ENCODE peak calls at places on chromosomes 3 and 15, in seven cellular contexts. H is sigmoid colon, C is spleen, J is endothelial cell, B is endothelial cell of umbilical vein, L is transverse colon, A is osteocyte. D is an unnamed sample.

GRCh38 chr3:64848822-64849221 is 161.0 kb upstream of the ADAMTS9 start:
- DNase-seq in H (no peak), C (no peak), J (no peak), B (no peak), L (peak), A (no peak), D (no peak)

GRCh38 chr3:52351762-52352055 is 35.6 kb downstream of the DNAH1 start:
- DNase-seq in H (no peak), C (peak), J (no peak), B (no peak), L (no peak), A (no peak), D (no peak)

GRCh38 chr15:77126927-77127326 is 56.0 kb upstream of the TSPAN3 start:
- DNase-seq in H (no peak), C (no peak), J (no peak), B (no peak), L (no peak), A (no peak), D (no peak)

GRCh38 chr3:52005571-52005986 is 9.9 kb upstream of the RPL29 start:
- DNase-seq in H (no peak), C (no peak), J (no peak), B (peak), L (no peak), A (no peak), D (no peak)

GRCh38 chr15:67839358-67839928 is 402 bp downstream of the RNU6-1 start:
- DNase-seq in H (peak), C (peak), J (no peak), B (peak), L (no peak), A (no peak), D (no peak)

GRCh38 chr3:58708116-58708791 is 41.7 kb upstream of the FAM3D start:
- DNase-seq in H (no peak), C (no peak), J (no peak), B (no peak), L (no peak), A (no peak), D (no peak)

GRCh38 chr15:61084944-61085367 is 144.1 kb downstream of the RORA start:
- DNase-seq in H (no peak), C (no peak), J (no peak), B (no peak), L (no peak), A (no peak), D (no peak)

GRCh38 chr15:55389276-55389631 is 18.9 kb downstream of the CCPG1 start:
- DNase-seq in H (no peak), C (no peak), J (no peak), B (no peak), L (no peak), A (no peak), D (no peak)

GRCh38 chr3:39718674-39719595 is 90.5 kb upstream of the MYRIP start:
- DNase-seq in H (no peak), C (no peak), J (no peak), B (peak), L (no peak), A (no peak), D (no peak)

GRCh38 chr3:188695251-188695650 is 476.5 kb upstream of the TPRG1 start:
- DNase-seq in H (no peak), C (no peak), J (no peak), B (peak), L (no peak), A (no peak), D (no peak)

GRCh38 chr3:23161896-23162570 is 41.1 kb upstream of the UBE2E2 start:
- DNase-seq in H (no peak), C (no peak), J (no peak), B (no peak), L (no peak), A (no peak), D (no peak)

DNA sequence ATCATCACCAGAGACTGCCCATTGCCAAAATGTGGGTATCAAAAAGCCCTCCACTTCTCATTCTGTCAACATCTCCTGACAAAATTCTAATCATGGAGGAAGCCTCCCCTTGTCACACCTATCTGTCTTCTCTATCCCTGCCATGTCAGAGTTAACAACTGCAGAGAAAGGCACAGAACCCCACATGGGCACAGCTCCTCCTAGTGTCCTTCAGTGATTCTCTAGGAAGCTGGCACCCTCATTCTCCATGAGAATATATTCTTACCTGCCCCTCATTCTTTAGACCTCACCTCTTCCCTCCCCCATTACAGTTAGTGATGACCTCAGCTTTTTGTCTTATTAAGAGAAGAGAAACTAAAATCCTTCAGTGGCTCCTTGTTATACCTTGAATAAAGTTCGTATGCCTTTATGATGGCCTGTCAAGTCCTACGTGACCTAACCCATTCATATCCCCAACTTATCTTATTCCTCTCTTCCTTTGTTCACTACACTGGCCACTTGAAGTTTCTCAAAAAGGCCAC is 44.6 kb downstream of the NME9 start:
- DNase-seq in H (no peak), C (no peak), J (no peak), B (no peak), L (no peak), A (no peak), D (no peak)
- TF ChIP-seq CTCF in H (no peak), C (no peak), J (no peak), B (no peak), L (no peak), A (peak), D (no peak)

GRCh38 chr3:8952130-8952529 is 11.1 kb downstream of the RAD18 start:
- DNase-seq in H (no peak), C (no peak), J (no peak), B (no peak), L (no peak), A (no peak), D (no peak)

GRCh38 chr3:8959683-8960082 is 3.6 kb downstream of the RAD18 start:
- DNase-seq in H (no peak), C (no peak), J (no peak), B (no peak), L (no peak), A (no peak), D (no peak)

GRCh38 chr3:8953336-8953735 is 9.9 kb downstream of the RAD18 start:
- DNase-seq in H (no peak), C (no peak), J (no peak), B (no peak), L (no peak), A (no peak), D (no peak)

DNA sequence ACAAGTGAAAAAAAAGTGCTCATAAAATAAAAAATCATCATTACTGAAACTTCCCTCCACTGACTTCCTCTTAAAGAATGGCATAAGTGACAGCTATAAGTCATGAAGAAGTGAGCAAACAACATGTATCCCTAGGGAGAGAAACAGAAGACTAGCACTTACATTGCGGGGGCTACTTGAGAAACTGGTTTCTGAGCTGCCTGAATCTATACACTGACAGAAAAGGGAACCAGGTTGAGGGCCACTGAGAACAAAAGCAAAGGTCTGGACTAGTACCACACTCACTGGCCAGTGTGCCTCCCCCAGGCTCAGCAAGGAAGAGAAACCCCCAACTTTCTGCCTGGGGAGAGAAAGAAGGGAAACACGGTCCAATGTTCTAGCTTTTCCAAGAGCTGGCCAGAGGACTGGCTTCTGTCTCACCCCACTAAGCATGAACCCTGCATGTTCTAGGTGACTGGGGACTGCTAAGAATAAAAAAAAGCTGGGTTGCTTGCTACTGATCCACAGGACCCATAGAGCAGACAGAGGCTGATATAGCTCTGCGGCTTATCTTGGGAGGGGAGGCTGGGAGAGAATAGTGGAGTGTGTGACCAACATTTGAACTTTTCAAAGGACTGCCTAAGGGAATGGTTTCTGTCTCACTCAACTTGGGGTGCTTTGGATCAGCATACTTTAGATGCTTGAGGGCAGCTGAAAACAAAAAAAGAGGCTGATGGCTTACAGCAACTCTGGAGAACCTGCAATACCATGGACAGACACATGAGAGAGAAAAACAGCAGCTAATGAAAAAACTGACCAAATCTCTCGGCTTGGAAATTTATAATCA is 8.1 kb downstream of the RAD18 start:
- DNase-seq in H (no peak), C (no peak), J (no peak), B (no peak), L (no peak), A (no peak), D (no peak)
- TF ChIP-seq CTCF in H (no peak), C (no peak), J (peak), B (no peak), L (no peak), A (peak), D (no peak)

GRCh38 chr3:141784096-141784495 is 20.9 kb downstream of the GRK7 start:
- DNase-seq in H (no peak), C (no peak), J (no peak), B (no peak), L (no peak), A (no peak), D (no peak)
- TF ChIP-seq CTCF in H (no peak), C (no peak), J (no peak), B (no peak), L (no peak), A (no peak), D (no peak)

GRCh38 chr15:28873585-28874139 is 12.1 kb upstream of the APBA2 start:
- DNase-seq in H (no peak), C (peak), J (no peak), B (no peak), L (no peak), A (no peak), D (no peak)
- TF ChIP-seq CTCF in H (no peak), C (no peak), J (no peak), B (no peak), L (no peak), A (peak), D (no peak)

GRCh38 chr3:112557980-112558379 is 3.8 kb downstream of the ATG3 start:
- DNase-seq in H (no peak), C (no peak), J (no peak), B (no peak), L (no peak), A (no peak), D (no peak)

GRCh38 chr3:112560330-112560729 is 1.4 kb downstream of the ATG3 start:
- DNase-seq in H (no peak), C (no peak), J (no peak), B (no peak), L (no peak), A (no peak), D (no peak)

GRCh38 chr3:112561085-112561692 is 573 bp downstream of the ATG3 start:
- DNase-seq in H (peak), C (no peak), J (peak), B (peak), L (peak), A (peak), D (peak)

GRCh38 chr3:112561693-112562529 is at the start of the genes ATG3 and SLC35A5:
- DNase-seq in H (peak), C (peak), J (peak), B (peak), L (peak), A (peak), D (peak)
- TF ChIP-seq CTCF in H (no peak), C (no peak), J (no peak), B (no peak), L (no peak), A (no peak), D (no peak)

GRCh38 chr3:57582470-57583168 is 14.5 kb downstream of the ARF4 start:
- DNase-seq in H (no peak), C (no peak), J (no peak), B (no peak), L (no peak), A (no peak), D (no peak)
- TF ChIP-seq CTCF in H (no peak), C (no peak), J (no peak), B (no peak), L (no peak), A (peak), D (peak)

DNA sequence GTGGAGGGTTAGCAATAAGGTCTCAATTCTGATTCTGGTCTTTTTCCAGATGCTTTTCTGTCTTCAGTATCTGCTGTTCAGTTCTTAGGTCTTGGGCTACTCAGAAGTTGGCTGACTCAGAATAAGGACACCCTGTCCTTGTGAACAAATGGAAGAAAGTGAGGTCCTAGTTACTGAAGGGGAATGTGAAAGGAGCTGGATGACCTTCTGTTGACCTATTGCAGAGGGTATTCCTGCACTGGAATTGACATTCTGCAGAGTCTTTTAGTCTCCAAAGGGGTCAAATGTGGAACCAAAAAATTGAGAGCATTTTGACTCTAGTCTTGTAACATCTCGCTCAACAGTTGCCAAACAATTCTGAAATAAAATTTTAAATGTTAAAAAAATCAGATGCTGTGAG is 63.0 kb downstream of the CCR1 start:
- DNase-seq in H (no peak), C (no peak), J (no peak), B (no peak), L (no peak), A (no peak), D (no peak)
- TF ChIP-seq CTCF in H (no peak), C (no peak), J (no peak), B (no peak), L (no peak), A (no peak), D (no peak)

GRCh38 chr3:78856164-78856563 is 911.6 kb downstream of the ROBO1 start:
- DNase-seq in H (no peak), C (no peak), J (no peak), B (peak), L (no peak), A (no peak), D (no peak)

GRCh38 chr3:78855190-78855589 is 912.6 kb downstream of the ROBO1 start:
- DNase-seq in H (no peak), C (no peak), J (no peak), B (peak), L (no peak), A (no peak), D (no peak)

GRCh38 chr3:78858165-78858564 is 909.6 kb downstream of the ROBO1 start:
- DNase-seq in H (no peak), C (no peak), J (no peak), B (no peak), L (no peak), A (no peak), D (no peak)

GRCh38 chr3:78858910-78859309 is 908.9 kb downstream of the ROBO1 start:
- DNase-seq in H (no peak), C (no peak), J (no peak), B (peak), L (no peak), A (no peak), D (no peak)

GRCh38 chr3:78857494-78858111 is 910.2 kb downstream of the ROBO1 start:
- DNase-seq in H (no peak), C (no peak), J (no peak), B (no peak), L (no peak), A (no peak), D (no peak)
- TF ChIP-seq CTCF in H (no peak), C (no peak), J (no peak), B (no peak), L (peak), A (peak), D (no peak)

GRCh38 chr3:115085197-115085865 is 61.8 kb downstream of the ZBTB20 start:
- DNase-seq in H (no peak), C (no peak), J (no peak), B (no peak), L (no peak), A (no peak), D (no peak)
- TF ChIP-seq CTCF in H (no peak), C (no peak), J (peak), B (no peak), L (no peak), A (peak), D (peak)

D was measured in activated CD8-positive, alpha-beta T cell treated with anti-CD3 and anti-CD28 coated beads for 36 hours.